ENCODE peak calls at places on chromosomes 11 and 22, in five cellular contexts. V is psoas muscle, M is aorta, H is lung, Z is bronchial epithelial cell. B is an unnamed sample. For H3K36me3, the result is how much of the 10 kb centered on the place peaks cover.

GRCh38 chr22:37739000-37739399 is 42.2 kb downstream of the TRIOBP start:
- DNase-seq in V (peak), M (peak), H (peak), Z (no peak), B (no peak)

GRCh38 chr11:129315781-129316579 is 59.7 kb upstream of the BARX2 start:
- DNase-seq in V (no peak), M (no peak), H (peak), Z (peak), B (peak)

GRCh38 chr22:38109391-38110000 is 988 bp downstream of the BAIAP2L2 start:
- DNase-seq in V (no peak), M (peak), H (no peak), Z (no peak), B (peak)

GRCh38 chr11:65488273-65489058 is 10.4 kb upstream of the MALAT1 start:
- DNase-seq in V (peak), M (peak), H (no peak), Z (peak), B (no peak)

GRCh38 chr11:44943118-44943517 is 7.6 kb downstream of the TP53I11 start:
- DNase-seq in V (no peak), M (no peak), H (peak), Z (no peak), B (no peak)

GRCh38 chr22:32531228-32531627 is 56.6 kb downstream of the FBXO7 start:
- DNase-seq in V (peak), M (no peak), H (no peak), Z (no peak), B (no peak)

GRCh38 chr11:47941907-47942558 is 38.3 kb upstream of the PTPRJ start:
- DNase-seq in V (no peak), M (no peak), H (no peak), Z (no peak), B (no peak)

GRCh38 chr11:119615003-119615878 is 113.8 kb downstream of the NECTIN1 start:
- DNase-seq in V (no peak), M (no peak), H (no peak), Z (peak), B (no peak)

GRCh38 chr11:58003591-58003990 is 20.1 kb upstream of the OR9Q1 start:
- DNase-seq in V (no peak), M (no peak), H (no peak), Z (no peak), B (no peak)

GRCh38 chr11:134529212-134530096 is 117.4 kb upstream of the B3GAT1 start:
- DNase-seq in V (no peak), M (peak), H (no peak), Z (no peak), B (peak)

GRCh38 chr11:29093416-29093815 is 923.4 kb downstream of the KCNA4 start:
- DNase-seq in V (no peak), M (no peak), H (no peak), Z (peak), B (no peak)

GRCh38 chr11:94602430-94603372 is 35.5 kb downstream of the PIWIL4 start:
- DNase-seq in V (peak), M (peak), H (no peak), Z (peak), B (no peak)

GRCh38 chr22:30208631-30209603 is 37.6 kb downstream of the LIF start:
- DNase-seq in V (peak), M (peak), H (no peak), Z (no peak), B (peak)

GRCh38 chr11:120327311-120327710 is 2.2 kb downstream of the TLCD5 start:
- DNase-seq in V (no peak), M (no peak), H (no peak), Z (no peak), B (no peak)

GRCh38 chr22:28435271-28435825 is 244.3 kb downstream of the TTC28 start:
- DNase-seq in V (peak), M (no peak), H (peak), Z (peak), B (no peak)

GRCh38 chr22:39236321-39237275 is 8.2 kb downstream of the PDGFB start:
- DNase-seq in V (peak), M (no peak), H (peak), Z (no peak), B (no peak)

GRCh38 chr22:19105867-19106802 is 16.1 kb downstream of the DGCR2 start:
- DNase-seq in V (no peak), M (peak), H (no peak), Z (no peak), B (peak)

GRCh38 chr22:22955866-22956535 is 68.4 kb downstream of the IGLL5 start:
- DNase-seq in V (peak), M (no peak), H (peak), Z (peak), B (peak)

GRCh38 chr11:121374286-121374985 is 77.7 kb upstream of the SORL1 start:
- DNase-seq in V (no peak), M (no peak), H (no peak), Z (no peak), B (no peak)

GRCh38 chr11:22192289-22192641 is 620 bp upstream of the ANO5 start:
- DNase-seq in V (no peak), M (no peak), H (no peak), Z (peak), B (peak)

GRCh38 chr22:39526736-39527171 is 5.8 kb downstream of the RPS19BP1 start:
- DNase-seq in V (no peak), M (no peak), H (no peak), Z (no peak), B (peak)

GRCh38 chr22:17106161-17106784 is 14.9 kb downstream of the TMEM121B start:
- DNase-seq in V (no peak), M (peak), H (no peak), Z (no peak), B (peak)

GRCh38 chr11:665062-665706 is 28.1 kb downstream of the DRD4 start:
- DNase-seq in V (no peak), M (no peak), H (no peak), Z (no peak), B (no peak)

GRCh38 chr11:2990617-2991476 is 1.3 kb downstream of the NAP1L4 start:
- DNase-seq in V (no peak), M (no peak), H (no peak), Z (peak), B (peak)

GRCh38 chr11:45180158-45180887 is 33.9 kb downstream of the PRDM11 start:
- DNase-seq in V (peak), M (peak), H (peak), Z (peak), B (peak)

GRCh38 chr11:14894657-14895598 is 2.9 kb upstream of the CYP2R1 start:
- DNase-seq in V (peak), M (no peak), H (peak), Z (peak), B (no peak)

GRCh38 chr11:18844753-18845367 is 53.3 kb upstream of the PTPN5 start:
- DNase-seq in V (no peak), M (no peak), H (no peak), Z (peak), B (peak)

GRCh38 chr11:92714111-92714510 is 255.3 kb upstream of the MTNR1B start:
- DNase-seq in V (no peak), M (no peak), H (no peak), Z (no peak), B (no peak)

GRCh38 chr11:75347781-75348613 is 3.5 kb downstream of the ARRB1 start:
- DNase-seq in V (no peak), M (no peak), H (no peak), Z (peak), B (peak)

GRCh38 chr11:118660646-118661424 is 18.6 kb downstream of the TREH start:
- DNase-seq in V (no peak), M (peak), H (no peak), Z (no peak), B (peak)

GRCh38 chr22:21963286-21963685 is 10.6 kb upstream of the PPM1F start:
- DNase-seq in V (no peak), M (no peak), H (no peak), Z (no peak), B (no peak)

GRCh38 chr11:12640926-12641849 is 33.0 kb upstream of the TEAD1 start:
- DNase-seq in V (no peak), M (no peak), H (no peak), Z (no peak), B (peak)

GRCh38 chr11:74466916-74467885 is at the start of gene KCNE3:
- DNase-seq in V (peak), M (peak), H (peak), Z (no peak), B (peak)

GRCh38 chr11:121112498-121113455 is 11.7 kb downstream of the TECTA start:
- DNase-seq in V (peak), M (no peak), H (peak), Z (peak), B (peak)

GRCh38 chr11:122145715-122146274 is 29.8 kb upstream of the BLID start:
- DNase-seq in V (no peak), M (no peak), H (no peak), Z (peak), B (no peak)

GRCh38 chr22:49306632-49306975 is 521.1 kb downstream of the BRD1 start:
- DNase-seq in V (no peak), M (peak), H (no peak), Z (no peak), B (peak)

GRCh38 chr22:48417143-48418070 is 1410.3 kb downstream of the BRD1 start:
- DNase-seq in V (no peak), M (peak), H (no peak), Z (no peak), B (peak)

GRCh38 chr11:67301951-67302516 is 1.3 kb upstream of the SSH3 start:
- DNase-seq in V (peak), M (peak), H (no peak), Z (peak), B (peak)
- H3K36me3 ChIP-seq in V (under half), M (under half), H (under half), Z (under half), B (under half)

DNA sequence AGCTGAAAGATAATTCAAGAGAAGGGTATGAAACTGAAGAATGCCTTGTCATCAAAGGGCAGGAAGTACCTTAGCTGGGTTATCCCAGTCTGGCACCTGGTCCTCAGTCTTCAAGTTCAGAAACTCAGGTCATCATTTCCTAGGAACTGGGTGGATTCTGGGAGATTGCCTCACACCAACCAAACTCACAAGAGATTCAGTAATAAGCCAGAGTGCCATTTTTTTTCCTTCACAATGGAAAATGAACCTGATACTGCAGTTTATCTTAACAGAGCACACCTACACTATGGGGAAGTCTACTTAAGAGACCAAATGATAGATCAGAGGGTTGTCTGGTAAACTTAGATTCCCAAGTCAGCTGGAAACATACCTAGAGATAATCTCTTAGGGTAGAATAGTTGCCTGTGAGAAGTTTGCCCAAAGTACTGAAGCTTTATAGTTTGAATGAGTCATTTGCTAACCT is 3.8 kb upstream of the BUD13 start:
- DNase-seq in V (no peak), M (no peak), H (no peak), Z (no peak), B (no peak)
- H3K36me3 ChIP-seq in V (half or more), M (under half), H (under half), Z (under half), B (under half)

DNA sequence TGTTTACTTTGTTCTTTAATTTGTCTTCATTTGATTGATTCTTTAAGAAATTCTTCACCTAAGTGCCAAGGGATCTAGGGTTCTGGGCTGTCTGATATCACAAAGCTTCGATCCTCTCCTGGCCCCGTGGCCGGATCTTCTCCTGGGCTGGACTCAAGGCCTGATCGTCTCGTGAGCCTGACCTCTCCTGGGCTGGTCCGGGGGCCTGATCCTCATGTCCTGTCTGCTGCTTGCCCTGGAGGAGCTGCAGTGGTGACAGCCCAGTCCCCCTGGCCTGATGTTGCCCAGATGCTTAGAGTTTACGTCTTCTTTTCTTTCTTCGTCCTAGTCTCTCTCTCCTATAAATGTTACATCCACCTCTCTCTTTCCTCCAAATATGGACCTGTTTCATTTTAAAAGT is 3.3 kb downstream of the NADSYN1 start:
- DNase-seq in V (no peak), M (no peak), H (no peak), Z (no peak), B (no peak)
- H3K36me3 ChIP-seq in V (half or more), M (under half), H (under half), Z (under half), B (under half)

GRCh38 chr22:36306227-36306626 is 53.3 kb downstream of the APOL1 start:
- DNase-seq in V (no peak), M (no peak), H (no peak), Z (no peak), B (no peak)
- H3K36me3 ChIP-seq in V (half or more), M (under half), H (half or more), Z (half or more), B (half or more)

GRCh38 chr22:46308283-46308988 is 11.8 kb downstream of the GTSE1 start:
- DNase-seq in V (no peak), M (peak), H (no peak), Z (no peak), B (peak)
- H3K36me3 ChIP-seq in V (under half), M (under half), H (under half), Z (under half), B (under half)

GRCh38 chr11:114448749-114449484 is 9.7 kb downstream of the REXO2 start:
- DNase-seq in V (no peak), M (no peak), H (no peak), Z (peak), B (no peak)
- H3K36me3 ChIP-seq in V (half or more), M (under half), H (under half), Z (under half), B (under half)

DNA sequence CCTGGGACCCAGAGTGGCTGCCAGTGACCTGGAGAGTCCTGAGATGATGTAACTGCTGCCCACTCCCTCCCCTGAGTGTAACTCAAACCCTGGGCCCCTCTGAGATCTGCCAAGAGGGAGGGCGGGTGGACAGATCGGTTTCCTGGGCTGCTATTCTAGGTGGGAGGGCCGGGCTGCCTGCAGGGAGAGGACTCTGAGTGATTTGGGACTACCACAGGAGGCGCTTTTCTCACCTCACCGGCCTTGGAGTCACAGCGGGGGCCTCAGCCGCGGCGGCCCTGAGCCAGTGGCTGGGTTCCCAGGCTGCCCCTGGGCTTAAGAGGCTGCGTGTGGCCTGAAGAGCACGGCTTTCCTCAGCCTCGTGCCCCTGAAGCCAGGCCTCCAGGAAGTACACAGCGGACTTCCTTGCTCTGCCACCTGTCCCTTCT is 11.4 kb downstream of the RELT start:
- DNase-seq in V (peak), M (no peak), H (no peak), Z (no peak), B (peak)
- H3K36me3 ChIP-seq in V (under half), M (under half), H (under half), Z (under half), B (under half)